ENCODE peak calls at places on chromosomes 1 and 21, in eight cellular contexts. N is activated T-cell treated with anti-CD3 and anti-CD28 coated beads for 1 hour; L is GOT3; O is A549; I is stimulated activated CD4-positive, alpha-beta T cell treated with anti-CD3 and anti-CD28 coated beads, Interleukin-1b, Interleukin-23, amount 100 ng/mL, for 24 hours; V is head of caudate nucleus; X is NCI-H2081; J is MCF 10A. Y is an unnamed sample.

GRCh38 chr1:10510520-10511493 is 36.1 kb downstream of the PEX14 start:
- DNase-seq in I (peak; percentile 69), O (peak; percentile 32), L (no peak), N (peak; percentile 49), V (no peak), J (peak; percentile 89), X (peak; percentile 35), Y (peak; percentile 93)

GRCh38 chr1:201885531-201886075 is 3.1 kb upstream of the SHISA4 start:
- DNase-seq in O (peak; percentile 39), L (no peak), N (no peak), J (peak; percentile 72), X (no peak), I (no peak), V (peak; percentile 23), Y (no peak)

GRCh38 chr1:171742577-171742922 is 685 bp upstream of the VAMP4 start:
- DNase-seq in N (peak; percentile 16), V (peak; percentile 55), L (no peak), I (no peak), J (peak; percentile 77), X (peak; percentile 57), O (no peak), Y (no peak)

GRCh38 chr1:156114919-156115513 is 505 bp downstream of the LMNA start:
- DNase-seq in I (no peak), X (peak; percentile 51), O (no peak), J (no peak), V (peak; percentile 46), N (no peak), L (no peak), Y (no peak)

GRCh38 chr1:179083031-179083345 is 1.1 kb downstream of the TOR3A start:
- DNase-seq in X (no peak), N (peak; percentile 7), L (no peak), I (no peak), J (no peak), O (no peak), V (no peak), Y (no peak)

GRCh38 chr1:7350804-7351203 is 420.3 kb upstream of the VAMP3 start:
- DNase-seq in J (no peak), X (no peak), N (no peak), V (no peak), I (no peak), L (no peak), O (no peak), Y (no peak)

GRCh38 chr1:232547938-232548484 is 81.9 kb downstream of the SIPA1L2 start:
- DNase-seq in O (no peak), I (no peak), J (no peak), N (no peak), V (no peak), X (no peak), L (no peak), Y (no peak)

GRCh38 chr1:36160388-36160948 is 4.5 kb downstream of the MAP7D1 start:
- DNase-seq in J (no peak), I (no peak), X (no peak), V (no peak), N (no peak), L (no peak), O (no peak), Y (no peak)

GRCh38 chr1:206909167-206909882 is 12.1 kb downstream of the IL24 start:
- DNase-seq in I (no peak), L (no peak), V (peak; percentile 49), J (peak; percentile 98), O (peak; percentile 35), N (peak; percentile 44), X (peak; percentile 86), Y (no peak)

GRCh38 chr1:241834733-241835377 is 13.1 kb upstream of the EXO1 start:
- DNase-seq in I (no peak), N (no peak), L (no peak), X (peak; percentile 53), J (peak; percentile 75), V (no peak), O (peak; percentile 68), Y (no peak)

GRCh38 chr1:154729031-154729442 is 121.1 kb upstream of the ADAR start:
- DNase-seq in J (no peak), L (no peak), V (no peak), X (no peak), I (no peak), N (no peak), O (peak; percentile 36), Y (no peak)

GRCh38 chr1:165762725-165763124 is 5.9 kb downstream of the TMCO1 start:
- DNase-seq in O (no peak), I (no peak), L (no peak), X (no peak), J (no peak), V (no peak), N (no peak), Y (no peak)

GRCh38 chr1:168767885-168768584 is 39.0 kb upstream of the DPT start:
- DNase-seq in J (peak; percentile 59), N (no peak), V (no peak), L (no peak), X (no peak), I (no peak), O (no peak), Y (no peak)

GRCh38 chr1:156122519-156123355 is 8.2 kb downstream of the LMNA start:
- DNase-seq in L (peak; percentile 36), N (no peak), I (no peak), X (peak; percentile 40), J (peak; percentile 98), V (peak; percentile 63), O (peak; percentile 87), Y (peak; percentile 81)

GRCh38 chr1:111202707-111203623 is 2.5 kb upstream of the DENND2D start:
- DNase-seq in O (no peak), X (no peak), J (no peak), V (no peak), N (no peak), I (no peak), L (no peak), Y (no peak)

GRCh38 chr1:33921281-33921680 is 57.4 kb downstream of the HMGB4 start:
- DNase-seq in J (no peak), N (no peak), O (no peak), L (no peak), I (no peak), X (no peak), V (no peak), Y (no peak)

GRCh38 chr1:241600496-241600901 is 39.7 kb downstream of the CHML start:
- DNase-seq in I (no peak), O (no peak), J (peak; percentile 58), L (no peak), V (no peak), X (no peak), N (no peak), Y (no peak)

GRCh38 chr1:193662030-193662429 is 475.6 kb upstream of the B3GALT2 start:
- DNase-seq in N (no peak), L (no peak), V (no peak), J (peak; percentile 38), I (no peak), O (no peak), X (no peak), Y (no peak)

GRCh38 chr1:162530318-162530984 is 31.1 kb upstream of the UAP1 start:
- DNase-seq in V (no peak), N (no peak), X (no peak), J (no peak), O (no peak), L (no peak), I (no peak), Y (no peak)

GRCh38 chr1:63705058-63705457 is 68.8 kb upstream of the ROR1 start:
- DNase-seq in N (no peak), O (peak; percentile 65), J (no peak), X (no peak), V (no peak), L (no peak), I (no peak), Y (no peak)

GRCh38 chr1:212457740-212458338 is 25.1 kb downstream of the NENF start:
- DNase-seq in L (no peak), I (peak; percentile 59), N (peak; percentile 36), J (peak; percentile 79), O (peak; percentile 71), X (peak; percentile 79), V (no peak), Y (no peak)

GRCh38 chr21:41322496-41323382 is 6.1 kb downstream of the FAM3B start:
- DNase-seq in L (no peak), X (no peak), N (no peak), V (no peak), I (no peak), O (no peak), J (no peak), Y (no peak)

GRCh38 chr1:6168947-6169586 is 11.1 kb downstream of the CHD5 start:
- DNase-seq in X (no peak), I (no peak), J (no peak), O (no peak), L (no peak), N (no peak), V (no peak), Y (no peak)

GRCh38 chr1:219174672-219175564 is 1.2 kb downstream of the LYPLAL1 start:
- DNase-seq in V (no peak), J (peak; percentile 78), I (no peak), X (no peak), O (no peak), N (no peak), L (no peak), Y (peak; percentile 50)

Y was measured in HS-27A.